ENCODE peak calls at places on chromosomes 16 and 17, in seven cellular contexts. M is transverse colon, P is AG10803, W is dorsolateral prefrontal cortex, J is progenitor cell of endocrine pancreas, I is endothelial cell, C is AG04450. S is an unnamed sample.

GRCh38 chr16:19066988-19067348 is 446 bp upstream of the COQ7 start:
- DNase-seq in W (no peak), M (no peak), I (no peak), P (no peak), C (no peak), J (no peak), S (no peak)

GRCh38 chr17:48799069-48799710 is 17.8 kb downstream of the TTLL6 start:
- DNase-seq in I (no peak), W (no peak), C (no peak), P (no peak), M (no peak), J (no peak), S (no peak)

GRCh38 chr16:88882358-88883030 is 16.0 kb upstream of the PABPN1L start:
- DNase-seq in I (no peak), M (peak; percentile 65), C (no peak), P (no peak), W (no peak), J (no peak), S (no peak)

GRCh38 chr17:7023576-7024401 is 939 bp downstream of the BCL6B start:
- DNase-seq in I (peak; percentile 98), M (peak; percentile 96), J (peak; percentile 58), W (no peak), P (peak; percentile 72), C (no peak), S (peak; percentile 89)

GRCh38 chr17:44374306-44375195 is 10.9 kb upstream of the FAM171A2 start:
- DNase-seq in P (no peak), C (no peak), J (no peak), W (no peak), M (no peak), I (no peak), S (no peak)

GRCh38 chr17:77325826-77326581 is 185.2 kb downstream of the SEC14L1 start:
- DNase-seq in C (no peak), J (no peak), P (peak; percentile 29), W (peak; percentile 2), M (peak; percentile 30), I (no peak), S (no peak)

GRCh38 chr16:75244844-75245758 is 6.3 kb downstream of the BCAR1 start:
- DNase-seq in I (peak; percentile 79), J (no peak), C (peak; percentile 96), M (peak; percentile 74), P (peak; percentile 96), W (peak; percentile 92), S (no peak)

GRCh38 chr17:41451154-41451728 is 10.5 kb upstream of the KRT38 start:
- DNase-seq in I (no peak), W (no peak), P (peak; percentile 77), J (no peak), M (no peak), C (no peak), S (no peak)

GRCh38 chr16:12208341-12209035 is 232.0 kb downstream of the SNX29 start:
- DNase-seq in I (no peak), C (no peak), W (no peak), M (no peak), P (peak; percentile 28), J (no peak), S (no peak)

GRCh38 chr17:71392715-71393567 is 727.9 kb upstream of the SOX9 start:
- DNase-seq in I (no peak), M (no peak), C (no peak), J (no peak), W (no peak), P (peak; percentile 82), S (no peak)

GRCh38 chr17:39462644-39463375 is 1.5 kb downstream of the CDK12 start:
- DNase-seq in M (peak; percentile 17), C (no peak), P (no peak), I (peak; percentile 14), J (no peak), W (no peak), S (peak; percentile 17)

GRCh38 chr16:81315271-81316175 is 761 bp downstream of the GAN start:
- DNase-seq in J (peak; percentile 36), C (no peak), P (peak; percentile 58), M (peak; percentile 68), I (peak; percentile 51), W (peak; percentile 43), S (peak; percentile 54)

GRCh38 chr16:29974291-29975133 is 844 bp downstream of the TAOK2 start:
- DNase-seq in W (no peak), J (no peak), P (no peak), M (peak; percentile 35), C (no peak), I (peak; percentile 65), S (peak; percentile 27)

GRCh38 chr16:60077791-60078280 is 1343.7 kb upstream of the GOT2 start:
- DNase-seq in J (no peak), W (no peak), C (no peak), M (no peak), I (no peak), P (no peak), S (no peak)

DNA sequence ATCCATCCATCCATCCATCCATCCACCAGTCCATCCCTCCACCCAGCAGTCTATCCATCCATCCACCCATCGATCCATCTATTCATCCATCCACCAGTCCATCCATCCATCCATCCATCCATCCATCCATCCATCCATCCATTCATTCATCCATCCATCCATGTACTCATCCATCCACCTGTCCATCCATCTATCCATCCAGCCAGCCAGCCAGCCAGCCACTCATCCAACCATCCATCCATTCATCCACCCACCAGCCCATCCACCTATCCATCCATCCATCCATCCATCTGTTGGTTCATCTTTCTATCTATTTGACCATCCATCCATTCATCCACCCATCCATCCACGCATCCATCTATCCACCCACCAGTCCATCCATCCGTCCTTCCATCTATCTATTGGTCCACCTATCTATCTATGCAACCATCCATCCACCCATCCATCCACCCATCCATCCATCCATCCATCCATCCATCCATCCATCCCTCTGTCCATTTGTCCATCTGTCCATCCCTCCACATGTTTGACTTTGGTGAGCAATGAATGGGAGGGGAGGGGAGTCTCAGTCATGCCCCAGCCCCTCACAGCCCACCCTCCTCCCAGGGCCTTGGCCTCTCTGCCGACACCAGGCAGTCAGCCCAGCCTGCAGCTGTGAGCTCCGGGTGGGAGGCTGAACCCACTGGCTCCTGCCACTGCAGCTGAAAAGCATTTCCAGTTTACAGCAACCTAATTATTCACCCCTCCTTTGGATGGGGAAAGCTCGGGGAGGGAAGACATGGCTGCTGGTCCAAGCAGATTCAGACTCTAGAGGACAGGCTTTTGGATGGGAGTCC is 38.1 kb upstream of the SSTR5 start:
- DNase-seq in P (no peak), I (no peak), C (no peak), J (no peak), W (no peak), M (no peak), S (no peak)
- TF ChIP-seq CTCF in P (no peak), I (no peak), C (no peak), J (no peak), W (no peak), M (no peak), S (no peak)

DNA sequence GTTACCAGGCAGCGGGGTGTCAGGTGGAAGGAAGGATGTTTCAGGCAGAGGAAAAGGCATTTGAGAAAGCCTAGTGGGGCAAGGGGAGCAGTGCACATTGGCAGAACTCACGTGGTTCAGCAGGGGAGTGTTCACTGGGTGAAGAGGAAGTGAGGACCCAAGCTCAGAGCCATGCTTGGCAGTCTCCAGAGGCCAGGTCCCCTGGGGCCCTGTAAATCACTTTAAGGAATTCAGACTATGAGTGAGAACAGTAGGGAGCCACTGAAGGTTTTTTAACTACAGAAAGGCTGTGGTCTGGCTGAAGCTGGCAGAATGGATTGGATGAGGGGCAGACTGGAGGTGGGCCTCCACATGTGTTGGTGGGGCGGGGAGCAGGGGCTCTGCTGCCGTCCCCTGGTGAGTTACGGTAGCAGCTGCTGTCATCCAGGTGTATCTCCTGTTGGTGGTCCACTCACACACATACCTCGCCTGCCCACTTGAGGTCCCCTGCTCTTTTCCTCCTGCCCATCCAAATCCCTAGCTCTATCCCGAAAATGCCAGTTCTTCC is 5.1 kb downstream of the CLEC16A start:
- DNase-seq in C (no peak), P (peak; percentile 64), M (peak; percentile 28), W (no peak), I (no peak), J (no peak), S (no peak)
- TF ChIP-seq CTCF in C (no peak), P (peak; percentile 10), M (no peak), W (no peak), I (no peak), J (no peak), S (peak; percentile 21)

DNA sequence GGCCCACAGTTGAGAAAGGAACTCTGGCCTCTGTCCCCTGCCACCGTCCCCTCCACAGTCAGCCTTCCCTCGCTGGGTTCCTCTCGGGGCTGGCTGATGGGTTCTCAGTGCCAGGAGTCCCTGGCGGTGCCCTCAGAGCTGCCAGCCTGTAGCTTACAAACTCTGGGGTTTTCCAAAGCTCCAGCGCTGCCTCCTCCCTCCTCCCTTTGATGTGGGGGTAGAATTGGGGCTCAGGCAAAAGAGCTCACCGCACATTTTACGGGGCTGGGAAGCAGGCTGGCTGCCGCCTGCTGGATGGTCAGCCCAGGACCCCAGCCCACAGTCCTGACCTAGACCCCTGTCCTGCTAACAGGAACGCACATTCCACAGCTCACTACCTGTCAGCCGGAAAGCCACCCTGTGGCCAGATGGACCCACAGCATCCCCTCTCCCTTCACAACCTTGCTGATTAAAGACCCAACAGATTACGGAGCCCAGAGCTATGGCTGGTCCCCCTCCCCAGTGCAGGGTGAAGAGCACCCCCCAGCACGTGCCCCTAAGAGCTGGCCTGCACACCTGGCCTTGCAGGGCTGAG is 6.0 kb downstream of the VASN start:
- DNase-seq in W (no peak), J (no peak), I (no peak), C (no peak), M (no peak), P (no peak), S (no peak)
- TF ChIP-seq CTCF in W (no peak), J (peak; percentile 48), I (no peak), C (no peak), M (no peak), P (peak; percentile 28), S (no peak)

DNA sequence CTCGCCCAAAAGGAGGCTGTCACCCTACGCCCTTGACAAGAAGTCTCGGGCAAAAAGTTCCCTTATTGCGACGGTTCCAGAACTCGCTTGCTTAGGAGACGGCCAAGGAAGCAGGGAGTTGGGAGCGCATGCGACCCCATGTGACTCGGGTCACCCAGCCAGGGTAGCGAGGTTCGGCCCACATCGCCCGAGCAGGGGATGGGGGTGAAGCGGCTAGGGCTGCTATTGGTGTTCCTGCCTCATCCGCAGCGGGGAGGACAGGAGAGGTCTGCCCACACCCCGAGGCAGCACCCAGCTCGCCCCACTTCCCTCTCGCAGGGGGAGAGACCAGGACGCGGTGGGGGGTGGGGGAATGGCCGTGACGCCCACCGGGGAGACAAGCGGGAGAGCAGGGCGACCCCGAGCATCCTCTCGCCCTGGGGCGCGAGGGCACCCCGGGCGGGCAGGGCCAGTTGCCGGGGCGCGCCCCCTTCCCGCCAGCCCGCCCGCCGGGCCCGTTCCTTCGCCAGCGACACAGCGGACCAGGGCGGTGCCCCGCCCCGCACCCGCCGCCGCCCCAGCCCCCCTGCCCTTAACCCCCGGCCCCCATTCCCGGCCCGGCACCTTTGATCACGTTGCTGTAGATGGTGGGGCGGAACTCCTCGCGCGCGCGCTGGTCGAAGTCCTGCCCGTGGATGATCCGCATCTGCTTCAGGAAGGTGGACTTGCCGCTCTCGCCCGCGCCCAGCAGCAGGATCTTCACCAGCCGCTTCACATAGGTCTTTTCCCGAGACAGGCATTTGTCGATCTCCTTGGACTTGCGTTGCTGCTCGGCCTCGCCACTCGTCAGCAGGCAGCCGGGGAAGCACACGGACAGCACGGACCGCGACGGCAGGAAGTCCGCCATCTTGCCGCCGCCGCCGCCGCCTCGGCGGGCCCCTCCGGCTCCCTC is 567 bp downstream of the GNA13 start:
- DNase-seq in I (peak; percentile 47), W (peak; percentile 51), M (peak; percentile 69), J (peak; percentile 40), C (no peak), P (peak; percentile 41), S (peak; percentile 69)
- TF ChIP-seq CTCF in I (no peak), W (peak; percentile 13), M (no peak), J (no peak), C (no peak), P (no peak), S (no peak)

GRCh38 chr17:14737984-14738651 is 437.2 kb downstream of the HS3ST3B1 start:
- DNase-seq in P (peak; percentile 99), J (no peak), C (peak; percentile 84), W (no peak), I (no peak), M (peak; percentile 49), S (peak; percentile 53)
- TF ChIP-seq CTCF in P (peak; percentile 65), J (peak; percentile 42), C (peak; percentile 27), W (no peak), I (no peak), M (no peak), S (peak; percentile 61)